ENCODE peak calls at places on chromosome 3, in eight cellular contexts. Y is SK-N-SH, O is transverse colon, L is upper lobe of left lung, P is H1, B is esophagus muscularis mucosa, S is stomach, N is sigmoid colon. U is an unnamed sample.

GRCh38 chr3:158456114-158456513 is 114.9 kb upstream of the MLF1 start:
- DNase-seq in L (no peak), N (no peak), Y (no peak), P (no peak), S (no peak), B (no peak), O (no peak), U (no peak)

GRCh38 chr3:186949281-186949982 is 19.1 kb downstream of the ST6GAL1 start:
- DNase-seq in O (no peak), P (no peak), Y (no peak), B (no peak), N (no peak), S (no peak), L (no peak), U (no peak)

GRCh38 chr3:146625117-146625775 is 20.1 kb upstream of the PLSCR5 start:
- DNase-seq in N (no peak), P (no peak), L (no peak), Y (no peak), S (no peak), B (no peak), O (no peak), U (no peak)

GRCh38 chr3:170033489-170033888 is 4.3 kb upstream of the GPR160 start:
- DNase-seq in S (no peak), Y (no peak), L (peak), N (no peak), P (no peak), O (peak), B (no peak), U (no peak)

GRCh38 chr3:79983063-79983561 is 215.3 kb upstream of the ROBO1 start:
- DNase-seq in Y (no peak), B (no peak), L (no peak), P (no peak), S (no peak), N (no peak), O (no peak), U (no peak)

GRCh38 chr3:192444791-192445106 is 282.6 kb downstream of the FGF12 start:
- DNase-seq in L (no peak), S (no peak), Y (no peak), B (no peak), N (no peak), O (no peak), P (no peak), U (no peak)

GRCh38 chr3:44184319-44184953 is 57.2 kb upstream of the TOPAZ1 start:
- DNase-seq in O (peak), N (no peak), L (no peak), P (no peak), B (peak), S (no peak), Y (peak), U (no peak)

GRCh38 chr3:139122221-139122581 is 77.5 kb upstream of the PRR23C start:
- DNase-seq in P (no peak), O (no peak), S (no peak), L (no peak), N (no peak), B (no peak), Y (no peak), U (peak)

GRCh38 chr3:53259427-53260259 is 3.8 kb upstream of the TKT start:
- DNase-seq in P (no peak), L (no peak), B (no peak), S (no peak), O (no peak), Y (peak), N (no peak), U (no peak)

GRCh38 chr3:185822221-185822956 is 2.5 kb downstream of the IGF2BP2 start:
- DNase-seq in Y (no peak), P (no peak), B (no peak), O (no peak), N (no peak), L (no peak), S (no peak), U (no peak)

GRCh38 chr3:139105154-139105702 is 60.5 kb upstream of the PRR23C start:
- DNase-seq in P (no peak), Y (no peak), N (no peak), L (no peak), B (peak), O (no peak), S (no peak), U (peak)

GRCh38 chr3:160697628-160698382 is 20.8 kb downstream of the ARL14 start:
- DNase-seq in Y (no peak), L (no peak), N (no peak), P (no peak), O (no peak), B (no peak), S (no peak), U (no peak)

GRCh38 chr3:137110392-137110996 is 152.7 kb downstream of the IL20RB start:
- DNase-seq in O (no peak), Y (peak), L (no peak), S (no peak), P (no peak), N (no peak), B (no peak), U (no peak)

GRCh38 chr3:10744098-10744465 is 71.9 kb upstream of the SLC6A11 start:
- DNase-seq in P (no peak), N (no peak), O (no peak), S (no peak), L (no peak), Y (peak), B (no peak), U (no peak)

GRCh38 chr3:23712656-23713559 is 92.8 kb upstream of the UBE2E1 start:
- DNase-seq in S (no peak), P (peak), Y (peak), N (peak), O (peak), L (peak), B (no peak), U (no peak)

GRCh38 chr3:8237893-8238292 is 263.7 kb upstream of the LMCD1 start:
- DNase-seq in L (no peak), Y (no peak), N (no peak), O (no peak), B (no peak), P (no peak), S (no peak), U (no peak)

GRCh38 chr3:87006844-87007439 is 16.0 kb upstream of the VGLL3 start:
- DNase-seq in S (no peak), L (no peak), B (no peak), P (no peak), Y (no peak), O (no peak), N (no peak), U (no peak)

GRCh38 chr3:195893916-195894315 is 14.4 kb downstream of the TNK2 start:
- DNase-seq in Y (no peak), N (no peak), P (no peak), O (no peak), L (no peak), B (no peak), S (no peak), U (no peak)

GRCh38 chr3:155912574-155913190 is 42.2 kb downstream of the GMPS start:
- DNase-seq in S (no peak), L (no peak), P (no peak), Y (no peak), N (no peak), B (no peak), O (no peak), U (no peak)

GRCh38 chr3:194103475-194103874 is 32.5 kb upstream of the HES1 start:
- DNase-seq in P (no peak), L (no peak), B (no peak), Y (no peak), S (no peak), O (no peak), N (no peak), U (no peak)

GRCh38 chr3:184239221-184239620 is 9.5 kb downstream of the ALG3 start:
- DNase-seq in B (no peak), N (no peak), L (no peak), S (no peak), Y (no peak), O (no peak), P (no peak), U (no peak)

GRCh38 chr3:173586176-173586575 is 188.6 kb downstream of the NLGN1 start:
- DNase-seq in N (no peak), S (no peak), P (no peak), L (no peak), B (no peak), O (no peak), Y (no peak), U (no peak)

GRCh38 chr3:178474526-178474925 is 61.7 kb upstream of the KCNMB2 start:
- DNase-seq in L (no peak), Y (no peak), N (no peak), S (no peak), B (no peak), P (no peak), O (no peak), U (no peak)

GRCh38 chr3:122962149-122962548 is 65.4 kb downstream of the SEMA5B start:
- DNase-seq in O (no peak), B (no peak), Y (no peak), S (no peak), L (no peak), N (no peak), P (no peak), U (no peak)

GRCh38 chr3:111751961-111752360 is 107.1 kb upstream of the PHLDB2 start:
- DNase-seq in N (no peak), B (no peak), L (no peak), P (no peak), S (no peak), Y (no peak), O (no peak), U (no peak)

DNA sequence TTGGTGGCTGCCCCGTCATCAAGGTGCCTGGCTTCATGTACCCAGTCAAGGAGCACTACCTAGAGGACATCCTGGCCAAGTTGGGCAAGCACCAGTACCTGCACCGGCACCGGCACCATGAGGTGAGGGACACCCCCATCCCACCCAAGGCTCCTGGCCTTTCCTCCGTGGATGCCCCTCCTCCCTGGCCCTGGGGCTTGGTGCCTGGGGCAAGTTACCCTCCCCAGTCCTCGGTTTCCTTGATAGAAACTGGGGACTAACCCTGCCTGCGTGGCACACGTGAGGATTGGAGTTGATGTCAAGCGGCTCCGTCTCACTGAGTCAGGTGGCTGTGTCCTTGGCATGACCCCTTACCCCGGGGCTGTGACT is 43.9 kb downstream of the DHX30 start:
- DNase-seq in O (no peak), B (no peak), S (no peak), P (no peak), L (no peak), N (no peak), Y (no peak), U (no peak)
- TF ChIP-seq POLR2AphosphoS5 in O (no peak), B (peak), S (no peak), P (no peak), L (no peak), N (no peak), Y (peak), U (no peak)

DNA sequence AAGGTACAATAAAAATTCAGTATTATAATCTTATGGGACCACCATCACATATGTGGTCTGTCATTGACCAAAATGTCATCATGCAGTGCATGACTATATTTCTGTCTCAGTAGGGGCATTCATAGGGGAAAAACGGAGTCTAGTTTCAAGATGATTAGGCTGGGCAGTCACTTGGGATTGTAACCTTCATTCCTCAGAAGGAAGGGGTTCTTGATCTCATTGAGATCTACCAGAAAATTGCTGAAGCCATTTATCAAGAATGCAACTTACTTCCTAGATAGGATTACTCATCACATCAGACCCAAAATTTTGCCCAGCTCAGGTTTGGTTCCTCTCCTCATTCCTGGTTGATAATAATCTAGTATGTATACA is 37.3 kb downstream of the BTD start:
- DNase-seq in N (no peak), B (no peak), S (no peak), P (no peak), L (no peak), Y (no peak), O (no peak), U (no peak)
- TF ChIP-seq EP300 in N (no peak), B (no peak), S (no peak), P (no peak), L (no peak), Y (peak), O (no peak), U (no peak)

GRCh38 chr3:100266531-100266930 is 5.7 kb downstream of the TBC1D23 start:
- DNase-seq in S (no peak), O (no peak), Y (no peak), N (no peak), L (no peak), B (no peak), P (no peak), U (no peak)
- TF ChIP-seq POLR2AphosphoS5 in S (no peak), O (no peak), Y (no peak), N (no peak), L (no peak), B (no peak), P (no peak), U (no peak)

GRCh38 chr3:12478326-12478725 is 6.0 kb upstream of the TSEN2 start:
- DNase-seq in N (no peak), O (no peak), Y (no peak), L (no peak), B (no peak), P (no peak), S (no peak), U (no peak)

GRCh38 chr3:12477256-12477655 is 7.0 kb upstream of the TSEN2 start:
- DNase-seq in S (no peak), O (peak), N (peak), B (no peak), P (no peak), L (no peak), Y (no peak), U (no peak)

GRCh38 chr3:12476238-12476897 is 7.9 kb upstream of the TSEN2 start:
- DNase-seq in N (peak), P (no peak), B (no peak), S (no peak), L (no peak), O (no peak), Y (no peak), U (no peak)

GRCh38 chr3:12483364-12483763 is 916 bp upstream of the TSEN2 start:
- DNase-seq in S (no peak), L (no peak), Y (no peak), O (no peak), B (no peak), P (no peak), N (no peak), U (no peak)

GRCh38 chr3:12479919-12480425 is 4.3 kb upstream of the TSEN2 start:
- DNase-seq in Y (peak), L (no peak), P (no peak), N (no peak), S (peak), B (no peak), O (peak), U (no peak)
- TF ChIP-seq EP300 in Y (no peak), L (no peak), P (no peak), N (no peak), S (no peak), B (no peak), O (no peak), U (no peak)

DNA sequence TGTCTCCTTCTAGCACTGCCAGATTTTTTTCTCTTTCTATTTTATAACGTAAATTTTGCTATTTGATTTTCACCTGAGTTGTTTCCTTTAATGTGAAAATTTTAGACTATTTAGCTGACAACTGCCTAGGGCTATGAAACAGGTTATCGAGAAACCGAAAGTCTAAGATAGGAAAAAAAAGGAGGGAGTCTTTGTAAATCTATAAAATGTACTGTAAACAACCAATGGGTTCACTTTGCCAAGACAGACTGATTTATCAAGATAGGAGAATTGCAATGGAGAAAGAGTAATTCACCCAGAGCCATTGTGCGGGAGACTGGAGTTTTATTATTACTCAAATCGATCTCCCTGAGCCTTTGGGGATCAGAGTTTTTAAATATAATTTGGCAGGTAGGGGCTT is 50.0 kb downstream of the TM4SF18 start:
- DNase-seq in S (no peak), L (no peak), O (no peak), P (no peak), N (no peak), B (no peak), Y (no peak), U (no peak)
- TF ChIP-seq POLR2AphosphoS5 in S (no peak), L (no peak), O (no peak), P (no peak), N (no peak), B (no peak), Y (no peak), U (no peak)

DNA sequence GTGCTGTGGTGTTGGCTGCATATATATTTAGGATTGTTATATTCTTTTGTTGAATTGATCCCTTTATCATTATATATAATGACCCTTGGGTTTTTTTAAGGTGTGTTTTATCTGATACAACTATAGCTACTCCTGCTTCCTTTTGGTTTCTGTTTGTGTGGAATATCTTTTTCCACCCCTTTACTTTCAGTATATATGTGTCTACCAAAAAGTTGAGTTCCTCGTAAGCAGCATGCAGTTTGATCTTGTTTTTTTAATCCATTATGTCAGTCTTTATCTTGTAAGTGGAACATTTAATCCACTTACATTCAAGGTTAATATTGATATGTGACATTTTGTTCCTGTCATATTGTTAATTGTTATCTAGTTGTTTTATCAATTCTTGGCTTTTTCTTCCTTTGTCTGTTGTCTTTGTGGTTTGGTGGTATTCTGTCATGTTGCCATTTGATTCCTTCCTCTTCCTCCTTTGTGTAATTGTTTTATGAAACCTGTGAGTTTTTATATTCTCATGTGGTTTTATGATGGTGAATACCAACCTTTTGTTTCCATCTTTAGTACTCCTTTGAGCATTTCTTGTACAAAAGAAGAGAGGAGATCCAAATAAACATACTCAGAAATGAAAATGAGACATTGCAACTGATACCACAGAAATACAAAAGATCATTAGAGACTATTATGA is 43.3 kb upstream of the XCR1 start:
- DNase-seq in S (no peak), B (no peak), L (no peak), O (no peak), N (no peak), P (no peak), Y (no peak), U (no peak)
- TF ChIP-seq EP300 in S (no peak), B (no peak), L (no peak), O (no peak), N (no peak), P (no peak), Y (no peak), U (no peak)

GRCh38 chr3:141237701-141238521 is 6.3 kb downstream of the PXYLP1 start:
- DNase-seq in S (peak), Y (no peak), B (peak), P (no peak), O (no peak), N (no peak), L (peak), U (no peak)

GRCh38 chr3:141234283-141234682 is 2.7 kb downstream of the PXYLP1 start:
- DNase-seq in L (peak), Y (no peak), N (no peak), B (peak), P (no peak), O (no peak), S (no peak), U (no peak)

GRCh38 chr3:141235661-141236171 is 4.1 kb downstream of the PXYLP1 start:
- DNase-seq in P (no peak), L (no peak), O (peak), Y (no peak), N (no peak), B (peak), S (no peak), U (no peak)

GRCh38 chr3:141233457-141234161 is 2.0 kb downstream of the PXYLP1 start:
- DNase-seq in N (no peak), Y (no peak), B (peak), S (no peak), L (no peak), P (no peak), O (no peak), U (no peak)

GRCh38 chr3:141236351-141236750 is 4.7 kb downstream of the PXYLP1 start:
- DNase-seq in N (no peak), P (no peak), B (no peak), S (no peak), L (no peak), O (no peak), Y (no peak), U (no peak)
- TF ChIP-seq POLR2AphosphoS5 in N (no peak), P (no peak), B (no peak), S (no peak), L (no peak), O (no peak), Y (no peak), U (no peak)

GRCh38 chr3:100003609-100004503 is 110.4 kb downstream of the FILIP1L start:
- DNase-seq in P (no peak), L (no peak), O (no peak), Y (no peak), B (no peak), N (no peak), S (no peak), U (no peak)

GRCh38 chr3:100001083-100001482 is 113.2 kb downstream of the FILIP1L start:
- DNase-seq in P (no peak), O (no peak), L (no peak), Y (no peak), N (no peak), B (no peak), S (no peak), U (no peak)

GRCh38 chr3:100001514-100002270 is 112.6 kb downstream of the FILIP1L start:
- DNase-seq in N (no peak), B (no peak), S (no peak), P (no peak), L (no peak), Y (no peak), O (no peak), U (no peak)

GRCh38 chr3:100004931-100005330 is 109.4 kb downstream of the FILIP1L start:
- DNase-seq in S (no peak), N (no peak), P (no peak), Y (no peak), L (no peak), B (no peak), O (no peak), U (no peak)

DNA sequence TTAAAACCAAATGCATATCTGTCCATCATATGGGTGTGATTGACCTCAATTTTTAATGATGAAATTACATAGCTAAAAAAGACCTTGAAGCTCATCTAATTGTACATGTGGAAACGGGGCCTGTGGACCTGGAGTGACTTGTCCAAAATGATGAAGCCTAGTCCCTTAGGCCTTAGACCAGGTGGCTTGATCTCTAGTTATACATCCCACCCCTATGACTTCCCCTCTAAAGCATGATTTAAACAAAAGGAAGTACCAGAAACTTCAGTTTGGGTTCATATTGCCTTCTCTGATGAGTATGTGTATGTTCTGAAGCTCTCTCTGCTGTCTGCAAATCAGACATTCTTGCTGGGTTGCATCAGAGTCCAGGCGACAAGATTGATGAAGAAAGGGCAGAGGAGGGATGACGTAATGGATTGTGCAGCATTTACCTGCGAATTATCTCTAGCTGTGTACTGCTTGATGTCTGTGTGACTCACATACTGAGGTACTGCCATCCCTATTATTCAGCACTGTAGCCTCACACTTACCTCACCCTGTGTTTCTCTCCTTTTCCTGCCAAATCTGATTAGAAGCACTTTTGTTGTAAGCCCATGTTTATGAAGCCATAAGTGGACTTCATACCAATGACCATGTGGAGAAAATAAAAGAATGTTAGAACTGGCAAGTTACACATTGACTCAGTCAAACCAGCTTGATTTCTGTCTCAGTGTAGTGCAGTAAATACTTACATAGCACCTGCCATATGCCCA is 111.5 kb downstream of the FILIP1L start:
- DNase-seq in L (no peak), B (no peak), N (peak), P (no peak), S (peak), Y (no peak), O (peak), U (no peak)
- TF ChIP-seq EP300 in L (no peak), B (no peak), N (no peak), P (no peak), S (no peak), Y (peak), O (no peak), U (no peak)